ENCODE peak calls at places on chromosomes 16 and 17, in seven cellular contexts. W is cardiac muscle cell, B is BJ, H is adipocyte, A is heart right ventricle, R is fibroblast of lung, T is skeletal muscle cell. K is an unnamed sample.

GRCh38 chr16:9159839-9160550 is 68.6 kb downstream of the HAPSTR1 start:
- DNase-seq in W (peak), B (no peak), H (peak), A (peak), R (peak), T (peak), K (peak)

GRCh38 chr16:4767872-4768548 is 1.0 kb upstream of the ZNF500 start:
- DNase-seq in W (peak), B (no peak), H (peak), A (no peak), R (peak), T (no peak), K (no peak)

GRCh38 chr16:20879175-20880053 is 20.7 kb downstream of the DCUN1D3 start:
- DNase-seq in W (peak), B (no peak), H (no peak), A (no peak), R (peak), T (no peak), K (peak)

GRCh38 chr17:39671651-39672521 is 3.6 kb downstream of the PNMT start:
- DNase-seq in W (peak), B (no peak), H (peak), A (no peak), R (peak), T (no peak), K (peak)

GRCh38 chr16:27305342-27305741 is 8.4 kb upstream of the IL4R start:
- DNase-seq in W (peak), B (no peak), H (peak), A (no peak), R (no peak), T (no peak), K (no peak)

GRCh38 chr16:18983565-18984424 is at the start of gene TMC7:
- DNase-seq in W (peak), B (no peak), H (peak), A (peak), R (peak), T (peak), K (peak)

GRCh38 chr17:8068736-8069586 is 18.6 kb downstream of the ALOX12B start:
- DNase-seq in W (no peak), B (no peak), H (no peak), A (no peak), R (no peak), T (no peak), K (no peak)

GRCh38 chr17:48995332-48995870 is 1.8 kb upstream of the IGF2BP1 start:
- DNase-seq in W (no peak), B (no peak), H (no peak), A (no peak), R (no peak), T (no peak), K (no peak)

GRCh38 chr16:31357324-31358156 is 2.6 kb downstream of the ITGAX start:
- DNase-seq in W (no peak), B (no peak), H (no peak), A (no peak), R (no peak), T (no peak), K (no peak)

GRCh38 chr17:1438593-1439083 is 17.4 kb downstream of the CRK start:
- DNase-seq in W (peak), B (no peak), H (peak), A (no peak), R (peak), T (no peak), K (peak)

GRCh38 chr17:45146616-45147101 is 1.6 kb upstream of the HEXIM1 start:
- DNase-seq in W (peak), B (peak), H (no peak), A (no peak), R (peak), T (no peak), K (peak)

GRCh38 chr17:8836821-8837426 is 30.6 kb downstream of the PIK3R6 start:
- DNase-seq in W (peak), B (no peak), H (no peak), A (no peak), R (no peak), T (no peak), K (no peak)

GRCh38 chr17:65978881-65979280 is 213.1 kb downstream of the CEP112 start:
- DNase-seq in W (no peak), B (no peak), H (peak), A (no peak), R (no peak), T (no peak), K (no peak)

GRCh38 chr17:50206604-50207293 is 5.3 kb upstream of the COL1A1 start:
- DNase-seq in W (peak), B (no peak), H (peak), A (no peak), R (peak), T (no peak), K (peak)

GRCh38 chr16:73040136-73040535 is 7.8 kb downstream of the ZFHX3 start:
- DNase-seq in W (no peak), B (no peak), H (no peak), A (no peak), R (no peak), T (no peak), K (no peak)

GRCh38 chr16:74325331-74325730 is 28.7 kb downstream of the PSMD7 start:
- DNase-seq in W (no peak), B (no peak), H (no peak), A (no peak), R (no peak), T (no peak), K (no peak)

GRCh38 chr17:17836818-17837379 is at the start of gene SREBF1:
- DNase-seq in W (peak), B (no peak), H (peak), A (no peak), R (peak), T (no peak), K (peak)

GRCh38 chr16:23836404-23837291 is 865 bp downstream of the PRKCB start:
- DNase-seq in W (no peak), B (no peak), H (no peak), A (no peak), R (no peak), T (no peak), K (no peak)
- H3K4me3 ChIP-seq in W (peak), B (no peak), H (no peak), A (peak), R (no peak), T (peak), K (no peak)

GRCh38 chr16:66517586-66518263 is 32.2 kb downstream of the TK2 start:
- DNase-seq in W (no peak), B (no peak), H (no peak), A (no peak), R (no peak), T (no peak), K (no peak)

GRCh38 chr16:66519482-66519881 is 30.4 kb downstream of the TK2 start:
- DNase-seq in W (no peak), B (no peak), H (no peak), A (no peak), R (no peak), T (no peak), K (no peak)

GRCh38 chr16:66516172-66516807 is 33.6 kb downstream of the TK2 start:
- DNase-seq in W (no peak), B (no peak), H (no peak), A (no peak), R (peak), T (no peak), K (no peak)

GRCh38 chr16:66515543-66516171 is 34.3 kb downstream of the TK2 start:
- DNase-seq in W (peak), B (no peak), H (peak), A (no peak), R (peak), T (no peak), K (peak)

GRCh38 chr16:66516808-66517585 is 32.9 kb downstream of the TK2 start:
- DNase-seq in W (peak), B (peak), H (peak), A (peak), R (peak), T (peak), K (peak)
- H3K4me3 ChIP-seq in W (no peak), B (no peak), H (peak), A (peak), R (peak), T (no peak), K (no peak)

GRCh38 chr16:84367750-84368320 is 503 bp upstream of the ATP2C2 start:
- DNase-seq in W (no peak), B (no peak), H (no peak), A (no peak), R (no peak), T (no peak), K (no peak)
- H3K4me3 ChIP-seq in W (peak), B (no peak), H (no peak), A (no peak), R (no peak), T (no peak), K (no peak)

GRCh38 chr16:84550096-84550495 is 45.6 kb upstream of the MEAK7 start:
- DNase-seq in W (no peak), B (no peak), H (no peak), A (no peak), R (no peak), T (no peak), K (no peak)

GRCh38 chr16:84553873-84554399 is 49.5 kb upstream of the MEAK7 start:
- DNase-seq in W (no peak), B (no peak), H (no peak), A (no peak), R (no peak), T (no peak), K (no peak)

GRCh38 chr16:84554627-84555328 is 50.3 kb upstream of the MEAK7 start:
- DNase-seq in W (no peak), B (no peak), H (no peak), A (no peak), R (no peak), T (no peak), K (no peak)

GRCh38 chr16:84548971-84549844 is 44.7 kb upstream of the MEAK7 start:
- DNase-seq in W (peak), B (no peak), H (no peak), A (peak), R (peak), T (no peak), K (no peak)

GRCh38 chr16:84552135-84552534 is 47.7 kb upstream of the MEAK7 start:
- DNase-seq in W (no peak), B (no peak), H (no peak), A (no peak), R (no peak), T (no peak), K (no peak)
- H3K4me3 ChIP-seq in W (no peak), B (no peak), H (no peak), A (no peak), R (no peak), T (no peak), K (no peak)

GRCh38 chr17:38559880-38560230 is 45.9 kb downstream of the SRCIN1 start:
- DNase-seq in W (peak), B (no peak), H (no peak), A (no peak), R (no peak), T (no peak), K (no peak)
- H3K4me3 ChIP-seq in W (no peak), B (no peak), H (no peak), A (no peak), R (no peak), T (no peak), K (no peak)

GRCh38 chr16:88782454-88783390 is 2.3 kb downstream of the PIEZO1 start:
- DNase-seq in W (peak), B (no peak), H (peak), A (no peak), R (peak), T (no peak), K (peak)
- H3K4me3 ChIP-seq in W (no peak), B (peak), H (peak), A (peak), R (peak), T (peak), K (peak)

DNA sequence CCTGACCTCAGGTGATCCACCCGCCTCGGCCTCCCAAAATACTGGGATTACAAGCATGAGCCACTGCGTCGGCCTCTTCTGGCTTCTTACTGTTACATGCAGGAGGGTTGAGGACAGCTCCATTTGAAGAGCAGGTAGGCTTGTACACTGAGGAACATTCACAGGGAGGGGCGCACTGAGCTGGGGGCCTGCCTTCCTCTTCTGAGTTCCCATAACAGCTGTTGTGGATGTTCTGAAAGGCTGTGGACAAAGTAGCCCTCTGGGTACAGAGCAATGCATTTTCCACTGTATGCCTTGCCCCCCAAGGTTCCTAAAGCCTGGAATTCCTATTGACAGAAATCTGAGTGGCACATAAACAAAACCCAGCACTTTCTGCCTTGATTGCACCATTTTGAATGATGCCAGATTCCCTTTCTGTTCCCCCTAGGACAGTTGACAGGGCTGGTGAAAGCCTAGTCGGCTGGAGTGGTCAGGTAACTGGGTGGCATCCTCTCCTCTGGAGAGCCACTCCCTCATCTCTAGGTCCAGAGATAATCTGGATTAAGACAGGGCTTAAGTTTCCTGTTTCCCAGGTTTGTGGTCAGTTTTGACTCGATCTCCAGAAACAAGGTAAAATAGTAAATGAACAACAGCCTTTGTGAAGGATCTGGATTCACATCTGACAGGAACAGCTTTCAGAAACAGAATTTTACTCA is 1.4 kb upstream of the CDK5R1 start:
- DNase-seq in W (no peak), B (no peak), H (no peak), A (no peak), R (no peak), T (no peak), K (no peak)
- H3K4me3 ChIP-seq in W (no peak), B (no peak), H (no peak), A (peak), R (no peak), T (no peak), K (no peak)

K was measured in astrocyte of the spinal cord.